ENCODE peak calls at places on chromosomes 7 and 10, in six cellular contexts. H, Z, I, X, S and J are unnamed samples.

GRCh38 chr7:570801-571070 is 51.1 kb upstream of the PDGFA start:
- DNase-seq in H (no peak), Z (no peak), I (no peak), X (no peak), S (no peak), J (no peak)

GRCh38 chr10:33155720-33156638 is 178.5 kb downstream of the NRP1 start:
- DNase-seq in H (no peak), Z (peak; percentile 68), I (peak; percentile 29), X (peak; percentile 91), S (no peak), J (peak; percentile 60)

GRCh38 chr10:97179311-97179710 is 6.4 kb downstream of the SLIT1 start:
- DNase-seq in H (no peak), Z (no peak), I (no peak), X (no peak), S (no peak), J (no peak)

GRCh38 chr10:49841615-49842180 is 79.6 kb upstream of the OGDHL start:
- DNase-seq in H (no peak), Z (no peak), I (no peak), X (no peak), S (no peak), J (no peak)

GRCh38 chr10:130805635-130806030 is 505.9 kb downstream of the TCERG1L start:
- DNase-seq in H (no peak), Z (no peak), I (no peak), X (no peak), S (no peak), J (no peak)

GRCh38 chr10:131789516-131789915 is 111.3 kb upstream of the PPP2R2D start:
- DNase-seq in H (no peak), Z (no peak), I (no peak), X (no peak), S (no peak), J (no peak)

GRCh38 chr7:27143022-27143949 is at the start of gene HOXA5:
- DNase-seq in H (peak; percentile 67), Z (peak; percentile 92), I (peak; percentile 84), X (peak; percentile 100), S (peak; percentile 78), J (peak; percentile 78)

GRCh38 chr7:36130236-36130945 is 22.7 kb upstream of the EEPD1 start:
- DNase-seq in H (no peak), Z (no peak), I (no peak), X (no peak), S (no peak), J (no peak)

GRCh38 chr10:128481152-128481551 is 354.9 kb upstream of the MKI67 start:
- DNase-seq in H (no peak), Z (no peak), I (no peak), X (no peak), S (no peak), J (no peak)

GRCh38 chr7:101614939-101615302 is 14.2 kb downstream of the MYL10 start:
- DNase-seq in H (no peak), Z (peak; percentile 81), I (no peak), X (no peak), S (no peak), J (peak; percentile 99)

GRCh38 chr10:72221278-72221677 is 5.2 kb upstream of the ASCC1 start:
- DNase-seq in H (no peak), Z (no peak), I (no peak), X (no peak), S (no peak), J (no peak)

GRCh38 chr7:52959336-52959735 is 76.1 kb upstream of the POM121L12 start:
- DNase-seq in H (no peak), Z (peak; percentile 70), I (peak; percentile 77), X (no peak), S (no peak), J (peak; percentile 73)

GRCh38 chr10:119655566-119656001 is 4.4 kb downstream of the BAG3 start:
- DNase-seq in H (no peak), Z (no peak), I (peak; percentile 96), X (peak; percentile 88), S (no peak), J (peak; percentile 77)

GRCh38 chr10:84138478-84139125 is 707 bp upstream of the GHITM start:
- DNase-seq in H (no peak), Z (no peak), I (peak; percentile 82), X (peak; percentile 22), S (no peak), J (peak; percentile 43)

GRCh38 chr10:122861724-122862161 is 16.1 kb upstream of the CUZD1 start:
- DNase-seq in H (no peak), Z (no peak), I (peak; percentile 14), X (peak; percentile 77), S (no peak), J (no peak)

GRCh38 chr10:31081937-31082635 is 50.4 kb upstream of the ZNF438 start:
- DNase-seq in H (peak; percentile 27), Z (no peak), I (no peak), X (no peak), S (no peak), J (no peak)

GRCh38 chr7:157811946-157812345 is 475.1 kb downstream of the DNAJB6 start:
- DNase-seq in H (no peak), Z (no peak), I (no peak), X (no peak), S (no peak), J (no peak)

GRCh38 chr10:78424721-78425120 is 391.1 kb downstream of the RPS24 start:
- DNase-seq in H (no peak), Z (peak; percentile 58), I (no peak), X (no peak), S (no peak), J (peak; percentile 6)

GRCh38 chr7:74235525-74236269 is 18.5 kb downstream of the RFC2 start:
- DNase-seq in H (no peak), Z (no peak), I (no peak), X (no peak), S (no peak), J (peak; percentile 7)

GRCh38 chr7:123201901-123202300 is 2.1 kb upstream of the SLC13A1 start:
- DNase-seq in H (no peak), Z (no peak), I (no peak), X (no peak), S (no peak), J (no peak)

GRCh38 chr7:55087521-55087961 is 68.7 kb downstream of the EGFR start:
- DNase-seq in H (no peak), Z (no peak), I (no peak), X (no peak), S (no peak), J (no peak)

GRCh38 chr10:17838080-17838634 is 29.0 kb downstream of the MRC1 start:
- DNase-seq in H (no peak), Z (no peak), I (no peak), X (no peak), S (no peak), J (no peak)

GRCh38 chr7:91355680-91356435 is 91.6 kb downstream of the FZD1 start:
- DNase-seq in H (peak; percentile 11), Z (peak; percentile 51), I (no peak), X (no peak), S (peak; percentile 54), J (no peak)
- H3K4me3 ChIP-seq in H (no peak overlapping the region), Z (no peak overlapping the region), I (no peak overlapping the region), X (no peak overlapping the region), S (no peak overlapping the region), J (no peak overlapping the region)

GRCh38 chr10:16510843-16511242 is 10.8 kb downstream of the C1QL3 start:
- DNase-seq in H (no peak), Z (no peak), I (no peak), X (no peak), S (no peak), J (no peak)
- H2AK5ac ChIP-seq in H (no peak overlapping the region), Z (no peak overlapping the region), I (no peak overlapping the region), X (no peak overlapping the region), S (no peak overlapping the region), J (no peak overlapping the region)

GRCh38 chr10:3047622-3047995 is 19.7 kb upstream of the PFKP start:
- DNase-seq in H (no peak), Z (no peak), I (no peak), X (no peak), S (no peak), J (no peak)

GRCh38 chr10:3046941-3047621 is 20.3 kb upstream of the PFKP start:
- DNase-seq in H (no peak), Z (no peak), I (no peak), X (peak; percentile 66), S (no peak), J (no peak)

GRCh38 chr10:3048114-3049019 is 19.0 kb upstream of the PFKP start:
- DNase-seq in H (no peak), Z (peak; percentile 69), I (peak; percentile 69), X (peak; percentile 79), S (no peak), J (no peak)

GRCh38 chr10:3045471-3046209 is 21.7 kb upstream of the PFKP start:
- DNase-seq in H (peak; percentile 61), Z (peak; percentile 87), I (peak; percentile 88), X (peak; percentile 85), S (peak; percentile 54), J (peak; percentile 82)

GRCh38 chr10:3046210-3046779 is 21.1 kb upstream of the PFKP start:
- DNase-seq in H (no peak), Z (no peak), I (no peak), X (no peak), S (no peak), J (no peak)
- H3K4ac ChIP-seq in H (peak overlapping the region; percentile 96), Z (no peak overlapping the region), I (peak overlapping the region; percentile 93), X (peak overlapping the region; percentile 100), S (no peak overlapping the region), J (peak overlapping the region; percentile 41)

GRCh38 chr7:4862156-4862555 is 326 bp upstream of the PAPOLB start:
- DNase-seq in H (no peak), Z (no peak), I (no peak), X (no peak), S (no peak), J (no peak)

GRCh38 chr7:4857189-4857588 is 4.6 kb downstream of the PAPOLB start:
- DNase-seq in H (no peak), Z (no peak), I (no peak), X (no peak), S (no peak), J (no peak)

GRCh38 chr7:4861673-4862072 is at the start of gene PAPOLB:
- DNase-seq in H (no peak), Z (no peak), I (no peak), X (no peak), S (no peak), J (no peak)

GRCh38 chr7:4856336-4857056 is 5.3 kb downstream of the PAPOLB start:
- DNase-seq in H (no peak), Z (no peak), I (peak; percentile 37), X (no peak), S (no peak), J (peak; percentile 26)

DNA sequence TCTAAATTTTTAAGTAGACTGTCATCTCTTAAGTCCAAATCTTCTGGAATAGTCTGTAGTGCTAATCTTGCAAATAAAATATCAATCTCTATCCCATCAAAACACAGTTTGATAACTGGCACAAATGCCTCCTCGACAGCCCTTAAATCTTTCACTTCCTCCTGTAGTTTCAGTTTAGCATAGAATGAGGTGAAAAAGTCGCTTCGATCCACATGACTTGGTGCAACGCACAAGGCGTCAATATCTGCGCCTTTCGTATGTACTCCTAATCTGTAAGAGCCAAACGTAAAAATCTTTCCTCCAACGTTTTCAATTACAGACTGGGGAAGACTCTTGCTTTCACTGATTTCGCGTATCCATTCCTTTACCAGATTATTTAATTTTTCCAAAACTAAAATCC is 603 bp downstream of the PAPOLB start:
- DNase-seq in H (no peak), Z (no peak), I (no peak), X (no peak), S (no peak), J (no peak)
- H3K4me3 ChIP-seq in H (no peak overlapping the region), Z (no peak overlapping the region), I (no peak overlapping the region), X (no peak overlapping the region), S (no peak overlapping the region), J (no peak overlapping the region)